ENCODE peak calls at places on chromosomes 2 and 18, in nine cellular contexts. J is posterior vena cava; M is hypothalamus; B is heart right ventricle; R is 8988T; S is activated gamma-delta T cell treated with Interleukin-2 at 50 U/mL for 16 hours; T is CD4-positive, CD25-positive, alpha-beta regulatory T cell; Y is IMR-90; Z is frontal cortex. L is an unnamed sample.

GRCh38 chr18:67261931-67262552 is 254.5 kb downstream of the DSEL start:
- DNase-seq in J (no peak), M (no peak), B (no peak), R (no peak), S (no peak), T (no peak), Y (no peak), Z (no peak), L (no peak)

GRCh38 chr2:212154392-212154791 is 384.2 kb downstream of the ERBB4 start:
- DNase-seq in J (no peak), M (no peak), B (no peak), R (no peak), S (no peak), T (no peak), Y (no peak), Z (no peak), L (no peak)

GRCh38 chr2:64914735-64915509 is 74.3 kb upstream of the SLC1A4 start:
- DNase-seq in J (no peak), M (no peak), B (no peak), R (no peak), S (no peak), T (no peak), Y (peak), Z (no peak), L (no peak)

GRCh38 chr2:21256006-21256405 is 132.2 kb downstream of the TDRD15 start:
- DNase-seq in J (no peak), M (peak), B (peak), R (no peak), S (no peak), T (no peak), Y (no peak), Z (no peak), L (no peak)

GRCh38 chr2:95274291-95275150 is at the start of gene PROM2:
- DNase-seq in J (peak), M (no peak), B (no peak), R (no peak), S (no peak), T (no peak), Y (no peak), Z (no peak), L (no peak)

GRCh38 chr2:182554950-182555349 is 128.1 kb upstream of the PDE1A start:
- DNase-seq in J (no peak), M (no peak), B (no peak), R (no peak), S (no peak), T (no peak), Y (no peak), Z (no peak), L (no peak)

GRCh38 chr2:97760480-97761049 is 47.2 kb downstream of the ZAP70 start:
- DNase-seq in J (no peak), M (no peak), B (no peak), R (no peak), S (no peak), T (no peak), Y (no peak), Z (no peak), L (no peak)

GRCh38 chr2:42562474-42563144 is 5.8 kb upstream of the MTA3 start:
- DNase-seq in J (no peak), M (no peak), B (no peak), R (no peak), S (no peak), T (no peak), Y (no peak), Z (no peak), L (no peak)

GRCh38 chr2:212939777-212940531 is 211.5 kb downstream of the IKZF2 start:
- DNase-seq in J (no peak), M (no peak), B (no peak), R (no peak), S (no peak), T (no peak), Y (no peak), Z (no peak), L (no peak)

GRCh38 chr2:221371347-221371746 is 200.8 kb downstream of the EPHA4 start:
- DNase-seq in J (no peak), M (no peak), B (no peak), R (no peak), S (no peak), T (no peak), Y (no peak), Z (no peak), L (no peak)

GRCh38 chr2:95551055-95551568 is 40.7 kb upstream of the TRIM43 start:
- DNase-seq in J (no peak), M (no peak), B (no peak), R (no peak), S (no peak), T (no peak), Y (no peak), Z (no peak), L (no peak)

GRCh38 chr2:113699048-113699447 is 57.4 kb downstream of the SLC35F5 start:
- DNase-seq in J (no peak), M (no peak), B (no peak), R (no peak), S (no peak), T (no peak), Y (no peak), Z (no peak), L (no peak)

GRCh38 chr18:55884498-55884897 is 296.5 kb upstream of the TCF4 start:
- DNase-seq in J (no peak), M (no peak), B (no peak), R (no peak), S (no peak), T (no peak), Y (no peak), Z (no peak), L (no peak)

GRCh38 chr2:218229851-218230250 is 12.9 kb downstream of the ARPC2 start:
- DNase-seq in J (no peak), M (no peak), B (no peak), R (no peak), S (no peak), T (no peak), Y (no peak), Z (no peak), L (no peak)

GRCh38 chr2:213021971-213022899 is 129.2 kb downstream of the IKZF2 start:
- DNase-seq in J (no peak), M (no peak), B (no peak), R (no peak), S (no peak), T (peak), Y (peak), Z (no peak), L (no peak)

GRCh38 chr18:43789234-43790000 is 512.1 kb upstream of the SYT4 start:
- DNase-seq in J (no peak), M (no peak), B (peak), R (no peak), S (no peak), T (no peak), Y (no peak), Z (peak), L (no peak)

GRCh38 chr2:71684226-71685072 is 231.1 kb downstream of the DYSF start:
- DNase-seq in J (peak), M (no peak), B (no peak), R (no peak), S (no peak), T (no peak), Y (no peak), Z (no peak), L (no peak)

GRCh38 chr2:74286725-74287124 is 56.5 kb downstream of the SLC4A5 start:
- DNase-seq in J (no peak), M (no peak), B (no peak), R (no peak), S (no peak), T (no peak), Y (no peak), Z (no peak), L (no peak)

GRCh38 chr18:3411854-3412268 is 38.1 kb upstream of the TGIF1 start:
- DNase-seq in J (no peak), M (no peak), B (peak), R (peak), S (peak), T (no peak), Y (no peak), Z (no peak), L (peak)

GRCh38 chr2:212480447-212480846 is 58.2 kb downstream of the ERBB4 start:
- DNase-seq in J (no peak), M (no peak), B (no peak), R (no peak), S (no peak), T (no peak), Y (no peak), Z (no peak), L (no peak)

GRCh38 chr18:76604642-76605240 is 109.7 kb upstream of the ZNF516 start:
- DNase-seq in J (no peak), M (no peak), B (no peak), R (no peak), S (no peak), T (no peak), Y (peak), Z (no peak), L (no peak)

GRCh38 chr2:159200498-159200897 is 86.0 kb downstream of the WDSUB1 start:
- DNase-seq in J (no peak), M (no peak), B (no peak), R (no peak), S (no peak), T (no peak), Y (peak), Z (no peak), L (no peak)

GRCh38 chr2:3667151-3667631 is 9.2 kb downstream of the ALLC start:
- DNase-seq in J (peak), M (no peak), B (no peak), R (no peak), S (no peak), T (no peak), Y (peak), Z (no peak), L (no peak)

GRCh38 chr2:10631405-10631804 is 58.4 kb downstream of the NOL10 start:
- DNase-seq in J (no peak), M (no peak), B (no peak), R (no peak), S (no peak), T (no peak), Y (no peak), Z (no peak), L (no peak)

GRCh38 chr2:237130562-237131421 is 45.1 kb downstream of the COPS8 start:
- DNase-seq in J (no peak), M (no peak), B (no peak), R (no peak), S (no peak), T (no peak), Y (no peak), Z (no peak), L (no peak)

GRCh38 chr18:7754725-7755181 is 187.6 kb downstream of the PTPRM start:
- DNase-seq in J (no peak), M (no peak), B (no peak), R (no peak), S (no peak), T (no peak), Y (peak), Z (no peak), L (no peak)

GRCh38 chr2:68487773-68488355 is 20.5 kb downstream of the APLF start:
- DNase-seq in J (no peak), M (no peak), B (no peak), R (no peak), S (no peak), T (peak), Y (peak), Z (no peak), L (no peak)

GRCh38 chr2:22281033-22281432 is 1103.9 kb upstream of the KLHL29 start:
- DNase-seq in J (no peak), M (no peak), B (peak), R (no peak), S (no peak), T (no peak), Y (peak), Z (no peak), L (no peak)

L was measured in effector memory CD8-positive, alpha-beta T cell.